ENCODE peak calls at places on chromosomes 4 and X, in eight cellular contexts. One of them, this sample, is unnamed.
A peak's percentile ranks its signal among the peaks of the same experiment; 100 is the strongest.

GRCh38 chrX:140123446-140123845 is 158.1 kb upstream of the CXorf66 start:
- DNase-seq in OCI-LY7: no peak
- DNase-seq in DND-41: no peak
- DNase-seq in pancreas: no peak
- DNase-seq in effector memory CD4-positive, alpha-beta T cell: no peak
- DNase-seq in A673: peak; percentile 14
- DNase-seq in hepatocyte: no peak
- DNase-seq in body of pancreas: no peak
- DNase-seq in this sample: no peak

GRCh38 chr4:153440475-153440874 is 25.7 kb upstream of the TMEM131L start:
- DNase-seq in pancreas: no peak
- DNase-seq in effector memory CD4-positive, alpha-beta T cell: no peak
- DNase-seq in A673: no peak
- DNase-seq in OCI-LY7: peak; percentile 80
- DNase-seq in DND-41: no peak
- DNase-seq in hepatocyte: no peak
- DNase-seq in body of pancreas: no peak
- DNase-seq in this sample: no peak

GRCh38 chr4:113919611-113920010 is 59.8 kb downstream of the ARSJ start:
- DNase-seq in pancreas: no peak
- DNase-seq in effector memory CD4-positive, alpha-beta T cell: no peak
- DNase-seq in hepatocyte: no peak
- DNase-seq in DND-41: no peak
- DNase-seq in OCI-LY7: no peak
- DNase-seq in body of pancreas: no peak
- DNase-seq in A673: no peak
- DNase-seq in this sample: no peak

GRCh38 chr4:138802499-138802898 is 213.1 kb upstream of the NOCT start:
- DNase-seq in DND-41: no peak
- DNase-seq in OCI-LY7: no peak
- DNase-seq in A673: no peak
- DNase-seq in body of pancreas: no peak
- DNase-seq in hepatocyte: no peak
- DNase-seq in pancreas: no peak
- DNase-seq in effector memory CD4-positive, alpha-beta T cell: no peak
- DNase-seq in this sample: no peak

GRCh38 chrX:112521658-112522057 is 158.1 kb downstream of the LHFPL1 start:
- DNase-seq in effector memory CD4-positive, alpha-beta T cell: no peak
- DNase-seq in A673: no peak
- DNase-seq in OCI-LY7: no peak
- DNase-seq in DND-41: no peak
- DNase-seq in body of pancreas: no peak
- DNase-seq in hepatocyte: no peak
- DNase-seq in pancreas: no peak
- DNase-seq in this sample: no peak

GRCh38 chr4:7424553-7425111 is 10.1 kb downstream of the PSAPL1 start:
- DNase-seq in effector memory CD4-positive, alpha-beta T cell: no peak
- DNase-seq in body of pancreas: no peak
- DNase-seq in pancreas: no peak
- DNase-seq in A673: no peak
- DNase-seq in OCI-LY7: no peak
- DNase-seq in DND-41: no peak
- DNase-seq in hepatocyte: no peak
- DNase-seq in this sample: peak; percentile 39

GRCh38 chr4:55406545-55406944 is 10.8 kb downstream of the TMEM165 start:
- DNase-seq in effector memory CD4-positive, alpha-beta T cell: no peak
- DNase-seq in DND-41: no peak
- DNase-seq in A673: no peak
- DNase-seq in hepatocyte: no peak
- DNase-seq in body of pancreas: no peak
- DNase-seq in OCI-LY7: no peak
- DNase-seq in pancreas: no peak
- DNase-seq in this sample: no peak

GRCh38 chr4:79678472-79679202 is 270.6 kb upstream of the GK2 start:
- DNase-seq in hepatocyte: no peak
- DNase-seq in A673: no peak
- DNase-seq in OCI-LY7: no peak
- DNase-seq in effector memory CD4-positive, alpha-beta T cell: no peak
- DNase-seq in DND-41: peak; percentile 62
- DNase-seq in body of pancreas: no peak
- DNase-seq in pancreas: no peak
- DNase-seq in this sample: no peak

GRCh38 chrX:132023117-132023895 is at the start of gene STK26:
- DNase-seq in body of pancreas: peak; percentile 77
- DNase-seq in OCI-LY7: peak; percentile 82
- DNase-seq in hepatocyte: peak; percentile 80
- DNase-seq in DND-41: peak; percentile 87
- DNase-seq in pancreas: peak; percentile 71
- DNase-seq in A673: peak; percentile 88
- DNase-seq in effector memory CD4-positive, alpha-beta T cell: peak; percentile 66
- DNase-seq in this sample: peak; percentile 83

GRCh38 chrX:69069086-69069445 is 96.2 kb downstream of the PJA1 start:
- DNase-seq in effector memory CD4-positive, alpha-beta T cell: no peak
- DNase-seq in body of pancreas: no peak
- DNase-seq in A673: no peak
- DNase-seq in hepatocyte: no peak
- DNase-seq in DND-41: no peak
- DNase-seq in pancreas: no peak
- DNase-seq in OCI-LY7: no peak
- DNase-seq in this sample: no peak

GRCh38 chr4:140239311-140239710 is 85.3 kb upstream of the MAML3 start:
- DNase-seq in pancreas: no peak
- DNase-seq in DND-41: no peak
- DNase-seq in OCI-LY7: no peak
- DNase-seq in effector memory CD4-positive, alpha-beta T cell: no peak
- DNase-seq in body of pancreas: no peak
- DNase-seq in A673: no peak
- DNase-seq in hepatocyte: no peak
- DNase-seq in this sample: no peak

GRCh38 chrX:87636533-87636932 is 118.9 kb downstream of the KLHL4 start:
- DNase-seq in body of pancreas: no peak
- DNase-seq in effector memory CD4-positive, alpha-beta T cell: no peak
- DNase-seq in hepatocyte: no peak
- DNase-seq in pancreas: no peak
- DNase-seq in DND-41: peak; percentile 5
- DNase-seq in A673: no peak
- DNase-seq in OCI-LY7: no peak
- DNase-seq in this sample: no peak

GRCh38 chr4:150940123-150940522 is 75.0 kb downstream of the LRBA start:
- DNase-seq in A673: no peak
- DNase-seq in DND-41: peak; percentile 27
- DNase-seq in body of pancreas: no peak
- DNase-seq in pancreas: no peak
- DNase-seq in effector memory CD4-positive, alpha-beta T cell: no peak
- DNase-seq in hepatocyte: no peak
- DNase-seq in OCI-LY7: no peak
- DNase-seq in this sample: no peak

GRCh38 chrX:10414872-10415703 is 205.3 kb downstream of the MID1 start:
- DNase-seq in body of pancreas: no peak
- DNase-seq in OCI-LY7: no peak
- DNase-seq in pancreas: no peak
- DNase-seq in effector memory CD4-positive, alpha-beta T cell: no peak
- DNase-seq in DND-41: no peak
- DNase-seq in A673: no peak
- DNase-seq in hepatocyte: no peak
- DNase-seq in this sample: no peak

GRCh38 chr4:38062088-38062893 is 102.1 kb downstream of the PTTG2 start:
- DNase-seq in DND-41: peak; percentile 61
- DNase-seq in A673: peak; percentile 76
- DNase-seq in pancreas: peak; percentile 83
- DNase-seq in hepatocyte: peak; percentile 86
- DNase-seq in effector memory CD4-positive, alpha-beta T cell: peak; percentile 16
- DNase-seq in body of pancreas: peak; percentile 89
- DNase-seq in OCI-LY7: peak; percentile 63
- DNase-seq in this sample: peak; percentile 73

GRCh38 chr4:94457692-94458106 is 6.0 kb downstream of the PDLIM5 start:
- DNase-seq in DND-41: no peak
- DNase-seq in pancreas: no peak
- DNase-seq in hepatocyte: no peak
- DNase-seq in OCI-LY7: no peak
- DNase-seq in A673: no peak
- DNase-seq in effector memory CD4-positive, alpha-beta T cell: no peak
- DNase-seq in body of pancreas: no peak
- DNase-seq in this sample: no peak

GRCh38 chrX:46602468-46603102 is 29.0 kb downstream of the CHST7 start:
- DNase-seq in body of pancreas: no peak
- DNase-seq in hepatocyte: no peak
- DNase-seq in effector memory CD4-positive, alpha-beta T cell: no peak
- DNase-seq in A673: no peak
- DNase-seq in OCI-LY7: no peak
- DNase-seq in pancreas: no peak
- DNase-seq in DND-41: no peak
- DNase-seq in this sample: no peak
- H3K4me1 ChIP-seq in body of pancreas: no peaks in the 10 kb centered on the region
- H3K4me1 ChIP-seq in hepatocyte: no peaks in the 10 kb centered on the region
- H3K4me1 ChIP-seq in effector memory CD4-positive, alpha-beta T cell: no peaks in the 10 kb centered on the region
- H3K4me1 ChIP-seq in A673: no peaks in the 10 kb centered on the region
- H3K4me1 ChIP-seq in OCI-LY7: peaks cover 9% of the 10 kb centered on the region
- H3K4me1 ChIP-seq in pancreas: no peaks in the 10 kb centered on the region
- H3K4me1 ChIP-seq in DND-41: no peaks in the 10 kb centered on the region
- H3K4me1 ChIP-seq in this sample: no peaks in the 10 kb centered on the region

DNA sequence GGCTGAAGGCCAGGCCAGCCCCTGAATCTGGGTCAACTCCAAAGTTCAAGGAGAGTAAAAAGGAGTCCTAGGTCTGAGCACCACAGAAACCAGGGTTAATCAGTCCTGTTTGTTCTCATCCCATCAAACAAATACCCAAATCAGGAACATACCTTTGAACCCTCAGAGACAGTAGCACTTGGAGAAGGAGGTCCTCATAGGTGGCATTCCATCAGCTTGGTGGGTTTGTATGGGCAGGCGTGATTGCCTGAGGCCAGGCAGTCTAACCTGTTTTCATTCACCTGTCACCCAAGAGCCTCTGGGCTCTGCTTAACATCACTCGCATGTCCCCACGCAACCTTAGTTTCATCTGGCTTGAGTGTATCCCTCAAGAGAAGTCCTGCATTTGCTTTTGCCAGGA is 17.5 kb upstream of the MBTPS2 start:
- DNase-seq in pancreas: no peak
- DNase-seq in A673: no peak
- DNase-seq in effector memory CD4-positive, alpha-beta T cell: no peak
- DNase-seq in OCI-LY7: no peak
- DNase-seq in hepatocyte: no peak
- DNase-seq in body of pancreas: no peak
- DNase-seq in DND-41: no peak
- DNase-seq in this sample: no peak
- H3K4me1 ChIP-seq in pancreas: no peaks in the 10 kb centered on the region
- H3K4me1 ChIP-seq in A673: no peaks in the 10 kb centered on the region
- H3K4me1 ChIP-seq in effector memory CD4-positive, alpha-beta T cell: no peaks in the 10 kb centered on the region
- H3K4me1 ChIP-seq in OCI-LY7: no peaks in the 10 kb centered on the region
- H3K4me1 ChIP-seq in hepatocyte: no peaks in the 10 kb centered on the region
- H3K4me1 ChIP-seq in body of pancreas: no peaks in the 10 kb centered on the region
- H3K4me1 ChIP-seq in DND-41: no peaks in the 10 kb centered on the region
- H3K4me1 ChIP-seq in this sample: no peaks in the 10 kb centered on the region

GRCh38 chr4:173213296-173213695 is 44.7 kb downstream of the GALNT7 start:
- DNase-seq in hepatocyte: no peak
- DNase-seq in effector memory CD4-positive, alpha-beta T cell: no peak
- DNase-seq in body of pancreas: no peak
- DNase-seq in OCI-LY7: no peak
- DNase-seq in pancreas: no peak
- DNase-seq in A673: no peak
- DNase-seq in DND-41: no peak
- DNase-seq in this sample: no peak
- H3K4me1 ChIP-seq in hepatocyte: peaks cover 7% of the 10 kb centered on the region
- H3K4me1 ChIP-seq in effector memory CD4-positive, alpha-beta T cell: no peaks in the 10 kb centered on the region
- H3K4me1 ChIP-seq in body of pancreas: peaks cover 36% of the 10 kb centered on the region
- H3K4me1 ChIP-seq in OCI-LY7: peaks cover 6% of the 10 kb centered on the region
- H3K4me1 ChIP-seq in pancreas: peaks cover 25% of the 10 kb centered on the region
- H3K4me1 ChIP-seq in A673: peaks cover 61% of the 10 kb centered on the region
- H3K4me1 ChIP-seq in DND-41: peaks cover 11% of the 10 kb centered on the region
- H3K4me1 ChIP-seq in this sample: no peaks in the 10 kb centered on the region

DNA sequence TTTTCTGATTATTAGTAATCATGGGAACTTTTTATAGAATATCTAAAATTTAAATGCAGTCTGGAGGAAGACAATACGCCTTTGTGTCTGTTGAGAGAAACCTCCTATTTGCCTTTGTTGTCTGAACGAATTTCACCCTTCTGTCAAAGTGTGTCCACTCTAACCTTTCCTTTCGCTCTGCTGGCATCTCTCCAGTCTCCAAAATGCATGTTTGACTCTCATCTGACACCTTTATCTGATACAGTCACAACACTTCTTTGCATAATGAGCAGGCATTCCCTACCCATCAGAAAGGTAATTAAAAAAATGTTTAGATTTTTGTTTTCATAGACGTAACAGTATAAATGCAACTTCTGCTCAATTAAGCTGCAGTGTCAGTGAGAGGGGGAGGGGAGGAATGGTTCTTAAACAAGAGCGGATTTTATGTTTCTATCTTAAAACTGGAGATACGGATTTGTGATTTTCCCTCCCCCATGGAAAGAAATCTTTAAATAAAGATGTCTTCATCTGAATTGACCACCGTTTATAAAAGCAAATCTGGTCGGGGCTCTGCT is 70.2 kb downstream of the CXXC4 start:
- DNase-seq in effector memory CD4-positive, alpha-beta T cell: no peak
- DNase-seq in OCI-LY7: no peak
- DNase-seq in A673: no peak
- DNase-seq in DND-41: no peak
- DNase-seq in pancreas: no peak
- DNase-seq in body of pancreas: peak; percentile 7
- DNase-seq in hepatocyte: no peak
- DNase-seq in this sample: no peak
- H3K4me1 ChIP-seq in effector memory CD4-positive, alpha-beta T cell: no peaks in the 10 kb centered on the region
- H3K4me1 ChIP-seq in OCI-LY7: no peaks in the 10 kb centered on the region
- H3K4me1 ChIP-seq in A673: peaks cover 23% of the 10 kb centered on the region
- H3K4me1 ChIP-seq in DND-41: no peaks in the 10 kb centered on the region
- H3K4me1 ChIP-seq in pancreas: no peaks in the 10 kb centered on the region
- H3K4me1 ChIP-seq in body of pancreas: peaks cover 12% of the 10 kb centered on the region
- H3K4me1 ChIP-seq in hepatocyte: no peaks in the 10 kb centered on the region
- H3K4me1 ChIP-seq in this sample: no peaks in the 10 kb centered on the region

DNA sequence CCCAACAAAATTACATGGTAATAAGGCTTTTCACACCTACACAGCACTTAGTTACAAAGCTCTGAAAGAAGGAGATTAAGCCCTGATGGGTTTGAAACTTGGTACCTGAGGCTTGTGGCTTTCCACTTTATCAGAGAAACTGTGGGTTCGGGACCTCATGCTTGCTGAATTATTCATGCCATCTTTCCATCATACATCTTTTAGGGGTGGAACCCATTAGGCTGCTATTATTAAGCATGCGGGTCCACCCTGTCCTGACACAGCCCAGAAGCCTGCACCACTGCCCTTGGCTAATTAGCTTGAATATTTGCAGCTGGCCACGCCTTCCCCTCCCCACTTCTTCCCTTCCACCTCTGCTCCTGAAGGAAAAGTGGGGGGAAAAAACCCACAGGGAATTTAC is 231.5 kb upstream of the GATB start:
- DNase-seq in effector memory CD4-positive, alpha-beta T cell: no peak
- DNase-seq in DND-41: no peak
- DNase-seq in OCI-LY7: no peak
- DNase-seq in pancreas: no peak
- DNase-seq in A673: no peak
- DNase-seq in hepatocyte: no peak
- DNase-seq in body of pancreas: no peak
- DNase-seq in this sample: no peak
- H3K4me1 ChIP-seq in effector memory CD4-positive, alpha-beta T cell: peaks cover 39% of the 10 kb centered on the region
- H3K4me1 ChIP-seq in DND-41: peaks cover 38% of the 10 kb centered on the region
- H3K4me1 ChIP-seq in OCI-LY7: no peaks in the 10 kb centered on the region
- H3K4me1 ChIP-seq in pancreas: no peaks in the 10 kb centered on the region
- H3K4me1 ChIP-seq in A673: no peaks in the 10 kb centered on the region
- H3K4me1 ChIP-seq in hepatocyte: no peaks in the 10 kb centered on the region
- H3K4me1 ChIP-seq in body of pancreas: no peaks in the 10 kb centered on the region
- H3K4me1 ChIP-seq in this sample: no peaks in the 10 kb centered on the region

This sample was measured in lower lobe of right lung.